ENCODE peak calls at places on chromosomes 7 and 10, in ten cellular contexts. One of them, this sample, is unnamed.

GRCh38 chr7:477626-478220 is 41.9 kb downstream of the PDGFA start:
- DNase-seq in activated CD8-positive, alpha-beta memory T cell treated with anti-CD3 and anti-CD28 coated beads for 24 hours: no peak
- DNase-seq in activated CD4-positive, alpha-beta T cell treated with anti-CD3 and anti-CD28 coated beads for 4 hours: no peak
- DNase-seq in stimulated activated CD8-positive, alpha-beta memory T cell treated with anti-CD3 and anti-CD28 coated beads, Interleukin-7, amount 100 ng/mL, for 24 hours: no peak
- DNase-seq in MV-4-11: no peak
- DNase-seq in lower leg skin: no peak
- DNase-seq in left colon: peak
- DNase-seq in HFFc6: no peak
- DNase-seq in epithelial cell of esophagus: peak
- DNase-seq in transverse colon: no peak
- DNase-seq in this sample: no peak

GRCh38 chr10:49614242-49615198 is 683 bp downstream of the CHAT start:
- DNase-seq in left colon: peak
- DNase-seq in stimulated activated CD8-positive, alpha-beta memory T cell treated with anti-CD3 and anti-CD28 coated beads, Interleukin-7, amount 100 ng/mL, for 24 hours: no peak
- DNase-seq in transverse colon: no peak
- DNase-seq in MV-4-11: no peak
- DNase-seq in HFFc6: no peak
- DNase-seq in epithelial cell of esophagus: no peak
- DNase-seq in lower leg skin: peak
- DNase-seq in activated CD8-positive, alpha-beta memory T cell treated with anti-CD3 and anti-CD28 coated beads for 24 hours: no peak
- DNase-seq in activated CD4-positive, alpha-beta T cell treated with anti-CD3 and anti-CD28 coated beads for 4 hours: no peak
- DNase-seq in this sample: no peak

GRCh38 chr7:70923086-70923845 is 208.7 kb upstream of the GALNT17 start:
- DNase-seq in stimulated activated CD8-positive, alpha-beta memory T cell treated with anti-CD3 and anti-CD28 coated beads, Interleukin-7, amount 100 ng/mL, for 24 hours: no peak
- DNase-seq in activated CD8-positive, alpha-beta memory T cell treated with anti-CD3 and anti-CD28 coated beads for 24 hours: no peak
- DNase-seq in activated CD4-positive, alpha-beta T cell treated with anti-CD3 and anti-CD28 coated beads for 4 hours: no peak
- DNase-seq in MV-4-11: peak
- DNase-seq in epithelial cell of esophagus: no peak
- DNase-seq in left colon: no peak
- DNase-seq in lower leg skin: peak
- DNase-seq in transverse colon: no peak
- DNase-seq in HFFc6: no peak
- DNase-seq in this sample: no peak

GRCh38 chr10:79202188-79203013 is 133.6 kb downstream of the ZMIZ1 start:
- DNase-seq in stimulated activated CD8-positive, alpha-beta memory T cell treated with anti-CD3 and anti-CD28 coated beads, Interleukin-7, amount 100 ng/mL, for 24 hours: no peak
- DNase-seq in activated CD8-positive, alpha-beta memory T cell treated with anti-CD3 and anti-CD28 coated beads for 24 hours: peak
- DNase-seq in HFFc6: no peak
- DNase-seq in lower leg skin: no peak
- DNase-seq in MV-4-11: peak
- DNase-seq in epithelial cell of esophagus: peak
- DNase-seq in transverse colon: peak
- DNase-seq in activated CD4-positive, alpha-beta T cell treated with anti-CD3 and anti-CD28 coated beads for 4 hours: no peak
- DNase-seq in left colon: no peak
- DNase-seq in this sample: peak

GRCh38 chr10:98131615-98132014 is 2.8 kb upstream of the R3HCC1L start:
- DNase-seq in left colon: no peak
- DNase-seq in lower leg skin: no peak
- DNase-seq in transverse colon: no peak
- DNase-seq in epithelial cell of esophagus: no peak
- DNase-seq in MV-4-11: no peak
- DNase-seq in HFFc6: no peak
- DNase-seq in stimulated activated CD8-positive, alpha-beta memory T cell treated with anti-CD3 and anti-CD28 coated beads, Interleukin-7, amount 100 ng/mL, for 24 hours: no peak
- DNase-seq in activated CD4-positive, alpha-beta T cell treated with anti-CD3 and anti-CD28 coated beads for 4 hours: no peak
- DNase-seq in activated CD8-positive, alpha-beta memory T cell treated with anti-CD3 and anti-CD28 coated beads for 24 hours: no peak
- DNase-seq in this sample: no peak

GRCh38 chr10:44995914-44996633 is 4.6 kb upstream of the ZNF22 start:
- DNase-seq in lower leg skin: peak
- DNase-seq in transverse colon: no peak
- DNase-seq in epithelial cell of esophagus: peak
- DNase-seq in MV-4-11: no peak
- DNase-seq in left colon: peak
- DNase-seq in activated CD8-positive, alpha-beta memory T cell treated with anti-CD3 and anti-CD28 coated beads for 24 hours: no peak
- DNase-seq in stimulated activated CD8-positive, alpha-beta memory T cell treated with anti-CD3 and anti-CD28 coated beads, Interleukin-7, amount 100 ng/mL, for 24 hours: no peak
- DNase-seq in HFFc6: no peak
- DNase-seq in activated CD4-positive, alpha-beta T cell treated with anti-CD3 and anti-CD28 coated beads for 4 hours: no peak
- DNase-seq in this sample: peak

GRCh38 chr10:98314577-98315284 is 46.7 kb upstream of the LOXL4 start:
- DNase-seq in HFFc6: peak
- DNase-seq in activated CD4-positive, alpha-beta T cell treated with anti-CD3 and anti-CD28 coated beads for 4 hours: no peak
- DNase-seq in transverse colon: no peak
- DNase-seq in stimulated activated CD8-positive, alpha-beta memory T cell treated with anti-CD3 and anti-CD28 coated beads, Interleukin-7, amount 100 ng/mL, for 24 hours: no peak
- DNase-seq in left colon: no peak
- DNase-seq in epithelial cell of esophagus: peak
- DNase-seq in activated CD8-positive, alpha-beta memory T cell treated with anti-CD3 and anti-CD28 coated beads for 24 hours: no peak
- DNase-seq in lower leg skin: peak
- DNase-seq in MV-4-11: peak
- DNase-seq in this sample: no peak

GRCh38 chr7:151135866-151136514 is 31.5 kb downstream of the GBX1 start:
- DNase-seq in stimulated activated CD8-positive, alpha-beta memory T cell treated with anti-CD3 and anti-CD28 coated beads, Interleukin-7, amount 100 ng/mL, for 24 hours: no peak
- DNase-seq in MV-4-11: no peak
- DNase-seq in epithelial cell of esophagus: no peak
- DNase-seq in HFFc6: no peak
- DNase-seq in activated CD8-positive, alpha-beta memory T cell treated with anti-CD3 and anti-CD28 coated beads for 24 hours: no peak
- DNase-seq in activated CD4-positive, alpha-beta T cell treated with anti-CD3 and anti-CD28 coated beads for 4 hours: no peak
- DNase-seq in transverse colon: no peak
- DNase-seq in left colon: no peak
- DNase-seq in lower leg skin: peak
- DNase-seq in this sample: no peak

GRCh38 chr10:43734716-43735115 is 86.0 kb upstream of the ZNF32 start:
- DNase-seq in lower leg skin: no peak
- DNase-seq in transverse colon: no peak
- DNase-seq in stimulated activated CD8-positive, alpha-beta memory T cell treated with anti-CD3 and anti-CD28 coated beads, Interleukin-7, amount 100 ng/mL, for 24 hours: no peak
- DNase-seq in HFFc6: no peak
- DNase-seq in left colon: no peak
- DNase-seq in epithelial cell of esophagus: no peak
- DNase-seq in activated CD8-positive, alpha-beta memory T cell treated with anti-CD3 and anti-CD28 coated beads for 24 hours: no peak
- DNase-seq in MV-4-11: no peak
- DNase-seq in activated CD4-positive, alpha-beta T cell treated with anti-CD3 and anti-CD28 coated beads for 4 hours: no peak
- DNase-seq in this sample: no peak

GRCh38 chr7:46909601-46910051 is 672.3 kb downstream of the TNS3 start:
- DNase-seq in epithelial cell of esophagus: peak
- DNase-seq in HFFc6: peak
- DNase-seq in activated CD4-positive, alpha-beta T cell treated with anti-CD3 and anti-CD28 coated beads for 4 hours: no peak
- DNase-seq in transverse colon: no peak
- DNase-seq in MV-4-11: no peak
- DNase-seq in left colon: no peak
- DNase-seq in lower leg skin: no peak
- DNase-seq in activated CD8-positive, alpha-beta memory T cell treated with anti-CD3 and anti-CD28 coated beads for 24 hours: no peak
- DNase-seq in stimulated activated CD8-positive, alpha-beta memory T cell treated with anti-CD3 and anti-CD28 coated beads, Interleukin-7, amount 100 ng/mL, for 24 hours: no peak
- DNase-seq in this sample: no peak

GRCh38 chr10:133453516-133454203 is at the start of gene SCART1:
- DNase-seq in left colon: no peak
- DNase-seq in stimulated activated CD8-positive, alpha-beta memory T cell treated with anti-CD3 and anti-CD28 coated beads, Interleukin-7, amount 100 ng/mL, for 24 hours: no peak
- DNase-seq in HFFc6: no peak
- DNase-seq in transverse colon: no peak
- DNase-seq in epithelial cell of esophagus: no peak
- DNase-seq in activated CD8-positive, alpha-beta memory T cell treated with anti-CD3 and anti-CD28 coated beads for 24 hours: peak
- DNase-seq in MV-4-11: no peak
- DNase-seq in activated CD4-positive, alpha-beta T cell treated with anti-CD3 and anti-CD28 coated beads for 4 hours: no peak
- DNase-seq in lower leg skin: peak
- DNase-seq in this sample: no peak

GRCh38 chr7:43844257-43844656 is 25.1 kb downstream of the MRPS24 start:
- DNase-seq in activated CD4-positive, alpha-beta T cell treated with anti-CD3 and anti-CD28 coated beads for 4 hours: no peak
- DNase-seq in HFFc6: peak
- DNase-seq in epithelial cell of esophagus: peak
- DNase-seq in left colon: no peak
- DNase-seq in lower leg skin: no peak
- DNase-seq in stimulated activated CD8-positive, alpha-beta memory T cell treated with anti-CD3 and anti-CD28 coated beads, Interleukin-7, amount 100 ng/mL, for 24 hours: no peak
- DNase-seq in transverse colon: no peak
- DNase-seq in activated CD8-positive, alpha-beta memory T cell treated with anti-CD3 and anti-CD28 coated beads for 24 hours: no peak
- DNase-seq in MV-4-11: no peak
- DNase-seq in this sample: no peak

GRCh38 chr7:27685209-27685608 is 22.5 kb upstream of the HIBADH start:
- DNase-seq in left colon: no peak
- DNase-seq in MV-4-11: no peak
- DNase-seq in transverse colon: no peak
- DNase-seq in activated CD4-positive, alpha-beta T cell treated with anti-CD3 and anti-CD28 coated beads for 4 hours: no peak
- DNase-seq in stimulated activated CD8-positive, alpha-beta memory T cell treated with anti-CD3 and anti-CD28 coated beads, Interleukin-7, amount 100 ng/mL, for 24 hours: no peak
- DNase-seq in activated CD8-positive, alpha-beta memory T cell treated with anti-CD3 and anti-CD28 coated beads for 24 hours: no peak
- DNase-seq in epithelial cell of esophagus: no peak
- DNase-seq in HFFc6: no peak
- DNase-seq in lower leg skin: no peak
- DNase-seq in this sample: no peak

GRCh38 chr7:26500749-26501352 is 209.2 kb downstream of the SNX10 start:
- DNase-seq in left colon: no peak
- DNase-seq in lower leg skin: no peak
- DNase-seq in activated CD8-positive, alpha-beta memory T cell treated with anti-CD3 and anti-CD28 coated beads for 24 hours: no peak
- DNase-seq in MV-4-11: peak
- DNase-seq in activated CD4-positive, alpha-beta T cell treated with anti-CD3 and anti-CD28 coated beads for 4 hours: no peak
- DNase-seq in epithelial cell of esophagus: peak
- DNase-seq in transverse colon: no peak
- DNase-seq in stimulated activated CD8-positive, alpha-beta memory T cell treated with anti-CD3 and anti-CD28 coated beads, Interleukin-7, amount 100 ng/mL, for 24 hours: no peak
- DNase-seq in HFFc6: no peak
- DNase-seq in this sample: no peak

GRCh38 chr7:16739863-16740622 is 13.5 kb upstream of the TSPAN13 start:
- DNase-seq in activated CD8-positive, alpha-beta memory T cell treated with anti-CD3 and anti-CD28 coated beads for 24 hours: no peak
- DNase-seq in lower leg skin: no peak
- DNase-seq in stimulated activated CD8-positive, alpha-beta memory T cell treated with anti-CD3 and anti-CD28 coated beads, Interleukin-7, amount 100 ng/mL, for 24 hours: no peak
- DNase-seq in MV-4-11: no peak
- DNase-seq in activated CD4-positive, alpha-beta T cell treated with anti-CD3 and anti-CD28 coated beads for 4 hours: no peak
- DNase-seq in transverse colon: peak
- DNase-seq in epithelial cell of esophagus: peak
- DNase-seq in left colon: peak
- DNase-seq in HFFc6: peak
- DNase-seq in this sample: no peak

GRCh38 chr7:84092207-84092606 is 102.4 kb downstream of the SEMA3A start:
- DNase-seq in activated CD8-positive, alpha-beta memory T cell treated with anti-CD3 and anti-CD28 coated beads for 24 hours: no peak
- DNase-seq in left colon: no peak
- DNase-seq in epithelial cell of esophagus: peak
- DNase-seq in transverse colon: no peak
- DNase-seq in lower leg skin: no peak
- DNase-seq in stimulated activated CD8-positive, alpha-beta memory T cell treated with anti-CD3 and anti-CD28 coated beads, Interleukin-7, amount 100 ng/mL, for 24 hours: no peak
- DNase-seq in activated CD4-positive, alpha-beta T cell treated with anti-CD3 and anti-CD28 coated beads for 4 hours: peak
- DNase-seq in HFFc6: no peak
- DNase-seq in MV-4-11: peak
- DNase-seq in this sample: no peak

GRCh38 chr7:112411186-112411795 is 39.0 kb upstream of the IFRD1 start:
- DNase-seq in MV-4-11: no peak
- DNase-seq in transverse colon: peak
- DNase-seq in HFFc6: peak
- DNase-seq in epithelial cell of esophagus: peak
- DNase-seq in stimulated activated CD8-positive, alpha-beta memory T cell treated with anti-CD3 and anti-CD28 coated beads, Interleukin-7, amount 100 ng/mL, for 24 hours: no peak
- DNase-seq in activated CD4-positive, alpha-beta T cell treated with anti-CD3 and anti-CD28 coated beads for 4 hours: no peak
- DNase-seq in left colon: no peak
- DNase-seq in activated CD8-positive, alpha-beta memory T cell treated with anti-CD3 and anti-CD28 coated beads for 24 hours: no peak
- DNase-seq in lower leg skin: no peak
- DNase-seq in this sample: no peak

GRCh38 chr7:130032698-130033097 is 18.5 kb downstream of the ZC3HC1 start:
- DNase-seq in left colon: no peak
- DNase-seq in activated CD8-positive, alpha-beta memory T cell treated with anti-CD3 and anti-CD28 coated beads for 24 hours: no peak
- DNase-seq in HFFc6: no peak
- DNase-seq in stimulated activated CD8-positive, alpha-beta memory T cell treated with anti-CD3 and anti-CD28 coated beads, Interleukin-7, amount 100 ng/mL, for 24 hours: no peak
- DNase-seq in lower leg skin: no peak
- DNase-seq in epithelial cell of esophagus: no peak
- DNase-seq in MV-4-11: no peak
- DNase-seq in transverse colon: no peak
- DNase-seq in activated CD4-positive, alpha-beta T cell treated with anti-CD3 and anti-CD28 coated beads for 4 hours: no peak
- DNase-seq in this sample: no peak

GRCh38 chr10:92965314-92965713 is 95.3 kb upstream of the CYP26C1 start:
- DNase-seq in activated CD8-positive, alpha-beta memory T cell treated with anti-CD3 and anti-CD28 coated beads for 24 hours: no peak
- DNase-seq in stimulated activated CD8-positive, alpha-beta memory T cell treated with anti-CD3 and anti-CD28 coated beads, Interleukin-7, amount 100 ng/mL, for 24 hours: no peak
- DNase-seq in MV-4-11: peak
- DNase-seq in transverse colon: no peak
- DNase-seq in activated CD4-positive, alpha-beta T cell treated with anti-CD3 and anti-CD28 coated beads for 4 hours: no peak
- DNase-seq in HFFc6: peak
- DNase-seq in left colon: no peak
- DNase-seq in lower leg skin: no peak
- DNase-seq in epithelial cell of esophagus: peak
- DNase-seq in this sample: no peak

GRCh38 chr10:4316166-4316810 is 509.7 kb upstream of the AKR1E2 start:
- DNase-seq in left colon: no peak
- DNase-seq in activated CD8-positive, alpha-beta memory T cell treated with anti-CD3 and anti-CD28 coated beads for 24 hours: no peak
- DNase-seq in MV-4-11: no peak
- DNase-seq in stimulated activated CD8-positive, alpha-beta memory T cell treated with anti-CD3 and anti-CD28 coated beads, Interleukin-7, amount 100 ng/mL, for 24 hours: no peak
- DNase-seq in lower leg skin: peak
- DNase-seq in transverse colon: no peak
- DNase-seq in activated CD4-positive, alpha-beta T cell treated with anti-CD3 and anti-CD28 coated beads for 4 hours: no peak
- DNase-seq in epithelial cell of esophagus: peak
- DNase-seq in HFFc6: peak
- DNase-seq in this sample: no peak

GRCh38 chr7:691361-692045 is 35.0 kb upstream of the DNAAF5 start:
- DNase-seq in epithelial cell of esophagus: no peak
- DNase-seq in lower leg skin: peak
- DNase-seq in left colon: no peak
- DNase-seq in activated CD8-positive, alpha-beta memory T cell treated with anti-CD3 and anti-CD28 coated beads for 24 hours: no peak
- DNase-seq in transverse colon: no peak
- DNase-seq in stimulated activated CD8-positive, alpha-beta memory T cell treated with anti-CD3 and anti-CD28 coated beads, Interleukin-7, amount 100 ng/mL, for 24 hours: no peak
- DNase-seq in activated CD4-positive, alpha-beta T cell treated with anti-CD3 and anti-CD28 coated beads for 4 hours: no peak
- DNase-seq in HFFc6: no peak
- DNase-seq in MV-4-11: no peak
- DNase-seq in this sample: no peak

GRCh38 chr7:127632276-127632910 is 14.5 kb upstream of the PAX4 start:
- DNase-seq in lower leg skin: no peak
- DNase-seq in MV-4-11: no peak
- DNase-seq in activated CD8-positive, alpha-beta memory T cell treated with anti-CD3 and anti-CD28 coated beads for 24 hours: no peak
- DNase-seq in HFFc6: peak
- DNase-seq in left colon: no peak
- DNase-seq in stimulated activated CD8-positive, alpha-beta memory T cell treated with anti-CD3 and anti-CD28 coated beads, Interleukin-7, amount 100 ng/mL, for 24 hours: no peak
- DNase-seq in activated CD4-positive, alpha-beta T cell treated with anti-CD3 and anti-CD28 coated beads for 4 hours: no peak
- DNase-seq in epithelial cell of esophagus: no peak
- DNase-seq in transverse colon: no peak
- DNase-seq in this sample: no peak

GRCh38 chr10:48430402-48430993 is 124.0 kb downstream of the MAPK8 start:
- DNase-seq in MV-4-11: no peak
- DNase-seq in HFFc6: no peak
- DNase-seq in transverse colon: no peak
- DNase-seq in epithelial cell of esophagus: no peak
- DNase-seq in activated CD4-positive, alpha-beta T cell treated with anti-CD3 and anti-CD28 coated beads for 4 hours: no peak
- DNase-seq in left colon: no peak
- DNase-seq in activated CD8-positive, alpha-beta memory T cell treated with anti-CD3 and anti-CD28 coated beads for 24 hours: no peak
- DNase-seq in lower leg skin: no peak
- DNase-seq in stimulated activated CD8-positive, alpha-beta memory T cell treated with anti-CD3 and anti-CD28 coated beads, Interleukin-7, amount 100 ng/mL, for 24 hours: no peak
- DNase-seq in this sample: no peak

GRCh38 chr7:101935521-101936141 is 118.2 kb downstream of the CUX1 start:
- DNase-seq in epithelial cell of esophagus: no peak
- DNase-seq in MV-4-11: peak
- DNase-seq in HFFc6: no peak
- DNase-seq in transverse colon: peak
- DNase-seq in left colon: peak
- DNase-seq in lower leg skin: no peak
- DNase-seq in activated CD8-positive, alpha-beta memory T cell treated with anti-CD3 and anti-CD28 coated beads for 24 hours: no peak
- DNase-seq in stimulated activated CD8-positive, alpha-beta memory T cell treated with anti-CD3 and anti-CD28 coated beads, Interleukin-7, amount 100 ng/mL, for 24 hours: no peak
- DNase-seq in activated CD4-positive, alpha-beta T cell treated with anti-CD3 and anti-CD28 coated beads for 4 hours: no peak
- DNase-seq in this sample: no peak

This sample was measured in ecto neural progenitor cell.